ENCODE peak calls at places on chromosome 1, in six cellular contexts. D, F, U, R, C and Z are unnamed samples.

GRCh38 chr1:41447995-41448770 is 36.3 kb downstream of the EDN2 start:
- DNase-seq in D (peak), F (no peak), U (no peak), R (no peak), C (no peak), Z (no peak)

GRCh38 chr1:163974120-163974519 is 584.9 kb upstream of the PBX1 start:
- DNase-seq in D (no peak), F (no peak), U (no peak), R (no peak), C (no peak), Z (no peak)

GRCh38 chr1:30685796-30686165 is 37.6 kb downstream of the MATN1 start:
- DNase-seq in D (no peak), F (no peak), U (peak), R (no peak), C (no peak), Z (no peak)

GRCh38 chr1:174828264-174828663 is 171.5 kb upstream of the CACYBP start:
- DNase-seq in D (no peak), F (no peak), U (no peak), R (no peak), C (no peak), Z (no peak)

GRCh38 chr1:242147096-242147976 is 148.4 kb upstream of the MAP1LC3C start:
- DNase-seq in D (no peak), F (no peak), U (no peak), R (no peak), C (no peak), Z (peak)

GRCh38 chr1:52337439-52337838 is 28.6 kb downstream of the CC2D1B start:
- DNase-seq in D (no peak), F (no peak), U (no peak), R (no peak), C (no peak), Z (no peak)

GRCh38 chr1:230825061-230825803 is 43.1 kb downstream of the C1orf198 start:
- DNase-seq in D (no peak), F (no peak), U (no peak), R (no peak), C (no peak), Z (no peak)

GRCh38 chr1:166974647-166975345 is 544 bp downstream of the ILDR2 start:
- DNase-seq in D (no peak), F (peak), U (no peak), R (no peak), C (no peak), Z (peak)

GRCh38 chr1:225899044-225899925 is 10.3 kb upstream of the LEFTY1 start:
- DNase-seq in D (no peak), F (no peak), U (no peak), R (no peak), C (no peak), Z (no peak)

GRCh38 chr1:226978350-226979114 is 38.4 kb downstream of the COQ8A start:
- DNase-seq in D (no peak), F (no peak), U (no peak), R (no peak), C (no peak), Z (no peak)

GRCh38 chr1:31095298-31095981 is 29.9 kb upstream of the PUM1 start:
- DNase-seq in D (no peak), F (no peak), U (no peak), R (no peak), C (no peak), Z (no peak)

GRCh38 chr1:1264868-1265272 is 8.8 kb downstream of the UBE2J2 start:
- DNase-seq in D (no peak), F (no peak), U (no peak), R (no peak), C (no peak), Z (no peak)